ENCODE peak calls at places on chromosomes 4 and X, in eight cellular contexts. X is AG08395; W is activated gamma-delta T cell treated with anti-CD3 and anti-CD28 coated beads, Interleukin-2, amount 50 U/mL, for 16 hours; J is GM23338; O is PC-3; A is sciatic nerve; Y is PC-9; N is NCI-H748 treated with DMSO at 0.1 percent for 48 hours. G is an unnamed sample.

GRCh38 chr4:13601848-13602247 is 25.7 kb downstream of the BOD1L1 start:
- DNase-seq in Y (no peak), A (no peak), W (no peak), O (no peak), N (no peak), J (no peak), X (no peak), G (no peak)

GRCh38 chrX:154300815-154301214 is 5.2 kb downstream of the TKTL1 start:
- DNase-seq in X (no peak), Y (no peak), O (no peak), J (no peak), W (no peak), A (no peak), N (no peak), G (no peak)

GRCh38 chrX:74187211-74187610 is 116.8 kb upstream of the ZCCHC13 start:
- DNase-seq in A (no peak), J (no peak), N (no peak), X (no peak), Y (no peak), W (no peak), O (no peak), G (no peak)

GRCh38 chrX:46627700-46628405 is 54.3 kb downstream of the CHST7 start:
- DNase-seq in J (no peak), X (no peak), Y (no peak), O (no peak), N (no peak), A (no peak), W (no peak), G (no peak)

GRCh38 chrX:49037883-49038475 is 5.2 kb downstream of the TFE3 start:
- DNase-seq in X (no peak), N (no peak), Y (peak; percentile 58), J (no peak), O (peak; percentile 28), A (no peak), W (no peak), G (no peak)

GRCh38 chr4:59612235-59612634 is 1587.9 kb upstream of the ADGRL3 start:
- DNase-seq in Y (no peak), X (peak; percentile 70), W (no peak), N (no peak), A (no peak), O (peak; percentile 79), J (no peak), G (no peak)

GRCh38 chrX:21940356-21940829 is at the start of gene SMS:
- DNase-seq in N (peak; percentile 65), Y (peak; percentile 59), W (peak; percentile 15), A (peak; percentile 83), J (peak; percentile 74), O (peak; percentile 81), X (peak; percentile 67), G (peak; percentile 49)

GRCh38 chrX:20159811-20160385 is 18.3 kb upstream of the EIF1AX start:
- DNase-seq in X (no peak), N (no peak), W (no peak), J (no peak), A (no peak), Y (no peak), O (no peak), G (no peak)

GRCh38 chrX:136687457-136687856 is 39.5 kb downstream of the CD40LG start:
- DNase-seq in Y (no peak), W (peak; percentile 34), A (no peak), N (no peak), X (no peak), O (no peak), J (no peak), G (no peak)

GRCh38 chr4:112515278-112516075 is 503 bp downstream of the NEUROG2 start:
- DNase-seq in X (no peak), O (peak; percentile 18), W (no peak), Y (no peak), J (peak; percentile 59), A (no peak), N (no peak), G (no peak)

GRCh38 chr4:142656178-142656577 is 189.9 kb downstream of the INPP4B start:
- DNase-seq in X (no peak), O (no peak), N (no peak), J (peak; percentile 54), A (no peak), W (no peak), Y (no peak), G (no peak)

G was measured in activated T-helper 9 cell treated with anti-CD3 and anti-CD28 coated beads, Interleukin-2, amount 50 U/mL, for 16 hours.